ENCODE peak calls at places on chromosome 17, in nine cellular contexts. One of them, this sample, is unnamed.

GRCh38 chr17:45868276-45868675 is 23.6 kb downstream of the SPPL2C start:
- DNase-seq in midbrain: no peak
- DNase-seq in astrocyte of the spinal cord: no peak
- DNase-seq in uterus: no peak
- DNase-seq in HCT116: no peak
- DNase-seq in ELF-1: no peak
- DNase-seq in stromal cell of bone marrow: no peak
- DNase-seq in naive thymus-derived CD4-positive, alpha-beta T cell: no peak
- DNase-seq in stimulated activated CD8-positive, alpha-beta memory T cell treated with anti-CD3 and anti-CD28 coated beads, Interleukin-2, amount 100 ng/mL, for 1 hour: no peak
- DNase-seq in this sample: no peak

GRCh38 chr17:29179232-29180036 is 764 bp downstream of the MYO18A start:
- DNase-seq in midbrain: peak
- DNase-seq in astrocyte of the spinal cord: no peak
- DNase-seq in uterus: peak
- DNase-seq in HCT116: no peak
- DNase-seq in ELF-1: peak
- DNase-seq in stromal cell of bone marrow: no peak
- DNase-seq in naive thymus-derived CD4-positive, alpha-beta T cell: no peak
- DNase-seq in stimulated activated CD8-positive, alpha-beta memory T cell treated with anti-CD3 and anti-CD28 coated beads, Interleukin-2, amount 100 ng/mL, for 1 hour: no peak
- DNase-seq in this sample: peak

GRCh38 chr17:50264263-50265113 is 9.8 kb upstream of the TMEM92 start:
- DNase-seq in midbrain: no peak
- DNase-seq in astrocyte of the spinal cord: peak
- DNase-seq in uterus: peak
- DNase-seq in HCT116: no peak
- DNase-seq in ELF-1: peak
- DNase-seq in stromal cell of bone marrow: peak
- DNase-seq in naive thymus-derived CD4-positive, alpha-beta T cell: no peak
- DNase-seq in stimulated activated CD8-positive, alpha-beta memory T cell treated with anti-CD3 and anti-CD28 coated beads, Interleukin-2, amount 100 ng/mL, for 1 hour: no peak
- DNase-seq in this sample: peak

GRCh38 chr17:39231587-39232551 is 6.1 kb upstream of the STAC2 start:
- DNase-seq in midbrain: peak
- DNase-seq in astrocyte of the spinal cord: no peak
- DNase-seq in uterus: peak
- DNase-seq in HCT116: no peak
- DNase-seq in ELF-1: peak
- DNase-seq in stromal cell of bone marrow: no peak
- DNase-seq in naive thymus-derived CD4-positive, alpha-beta T cell: peak
- DNase-seq in stimulated activated CD8-positive, alpha-beta memory T cell treated with anti-CD3 and anti-CD28 coated beads, Interleukin-2, amount 100 ng/mL, for 1 hour: peak
- DNase-seq in this sample: peak

GRCh38 chr17:54903375-54903774 is 2.7 kb downstream of the TOM1L1 start:
- DNase-seq in midbrain: peak
- DNase-seq in astrocyte of the spinal cord: no peak
- DNase-seq in uterus: no peak
- DNase-seq in HCT116: no peak
- DNase-seq in ELF-1: peak
- DNase-seq in stromal cell of bone marrow: no peak
- DNase-seq in naive thymus-derived CD4-positive, alpha-beta T cell: no peak
- DNase-seq in stimulated activated CD8-positive, alpha-beta memory T cell treated with anti-CD3 and anti-CD28 coated beads, Interleukin-2, amount 100 ng/mL, for 1 hour: no peak
- DNase-seq in this sample: peak

GRCh38 chr17:53353919-53354351 is 468.8 kb upstream of the KIF2B start:
- DNase-seq in midbrain: peak
- DNase-seq in astrocyte of the spinal cord: peak
- DNase-seq in uterus: no peak
- DNase-seq in HCT116: no peak
- DNase-seq in ELF-1: no peak
- DNase-seq in stromal cell of bone marrow: no peak
- DNase-seq in naive thymus-derived CD4-positive, alpha-beta T cell: no peak
- DNase-seq in stimulated activated CD8-positive, alpha-beta memory T cell treated with anti-CD3 and anti-CD28 coated beads, Interleukin-2, amount 100 ng/mL, for 1 hour: no peak
- DNase-seq in this sample: peak

GRCh38 chr17:82985973-82986372 is 93.4 kb upstream of the METRNL start:
- DNase-seq in midbrain: no peak
- DNase-seq in astrocyte of the spinal cord: peak
- DNase-seq in uterus: no peak
- DNase-seq in HCT116: no peak
- DNase-seq in ELF-1: peak
- DNase-seq in stromal cell of bone marrow: no peak
- DNase-seq in naive thymus-derived CD4-positive, alpha-beta T cell: peak
- DNase-seq in stimulated activated CD8-positive, alpha-beta memory T cell treated with anti-CD3 and anti-CD28 coated beads, Interleukin-2, amount 100 ng/mL, for 1 hour: peak
- DNase-seq in this sample: peak

GRCh38 chr17:50213026-50214015 is 11.9 kb upstream of the COL1A1 start:
- DNase-seq in midbrain: no peak
- DNase-seq in astrocyte of the spinal cord: no peak
- DNase-seq in uterus: peak
- DNase-seq in HCT116: no peak
- DNase-seq in ELF-1: peak
- DNase-seq in stromal cell of bone marrow: no peak
- DNase-seq in naive thymus-derived CD4-positive, alpha-beta T cell: no peak
- DNase-seq in stimulated activated CD8-positive, alpha-beta memory T cell treated with anti-CD3 and anti-CD28 coated beads, Interleukin-2, amount 100 ng/mL, for 1 hour: no peak
- DNase-seq in this sample: peak

GRCh38 chr17:81509687-81510523 is 2.7 kb downstream of the ACTG1 start:
- DNase-seq in midbrain: no peak
- DNase-seq in astrocyte of the spinal cord: no peak
- DNase-seq in uterus: no peak
- DNase-seq in HCT116: no peak
- DNase-seq in ELF-1: no peak
- DNase-seq in stromal cell of bone marrow: no peak
- DNase-seq in naive thymus-derived CD4-positive, alpha-beta T cell: peak
- DNase-seq in stimulated activated CD8-positive, alpha-beta memory T cell treated with anti-CD3 and anti-CD28 coated beads, Interleukin-2, amount 100 ng/mL, for 1 hour: no peak
- DNase-seq in this sample: no peak

GRCh38 chr17:79192503-79193500 is 118.2 kb downstream of the ENGASE start:
- DNase-seq in midbrain: peak
- DNase-seq in astrocyte of the spinal cord: peak
- DNase-seq in uterus: no peak
- DNase-seq in HCT116: no peak
- DNase-seq in ELF-1: peak
- DNase-seq in stromal cell of bone marrow: no peak
- DNase-seq in naive thymus-derived CD4-positive, alpha-beta T cell: no peak
- DNase-seq in stimulated activated CD8-positive, alpha-beta memory T cell treated with anti-CD3 and anti-CD28 coated beads, Interleukin-2, amount 100 ng/mL, for 1 hour: peak
- DNase-seq in this sample: peak

GRCh38 chr17:17001874-17002520 is 30.1 kb upstream of the TNFRSF13B start:
- DNase-seq in midbrain: peak
- DNase-seq in astrocyte of the spinal cord: peak
- DNase-seq in uterus: peak
- DNase-seq in HCT116: peak
- DNase-seq in ELF-1: peak
- DNase-seq in stromal cell of bone marrow: peak
- DNase-seq in naive thymus-derived CD4-positive, alpha-beta T cell: peak
- DNase-seq in stimulated activated CD8-positive, alpha-beta memory T cell treated with anti-CD3 and anti-CD28 coated beads, Interleukin-2, amount 100 ng/mL, for 1 hour: peak
- DNase-seq in this sample: peak

GRCh38 chr17:81890447-81891302 is 711 bp downstream of the ALYREF start:
- DNase-seq in midbrain: no peak
- DNase-seq in astrocyte of the spinal cord: no peak
- DNase-seq in uterus: no peak
- DNase-seq in HCT116: no peak
- DNase-seq in ELF-1: no peak
- DNase-seq in stromal cell of bone marrow: no peak
- DNase-seq in naive thymus-derived CD4-positive, alpha-beta T cell: no peak
- DNase-seq in stimulated activated CD8-positive, alpha-beta memory T cell treated with anti-CD3 and anti-CD28 coated beads, Interleukin-2, amount 100 ng/mL, for 1 hour: no peak
- DNase-seq in this sample: peak

GRCh38 chr17:80259642-80260535 is 763 bp upstream of the RNF213 start:
- DNase-seq in midbrain: peak
- DNase-seq in astrocyte of the spinal cord: peak
- DNase-seq in uterus: peak
- DNase-seq in HCT116: no peak
- DNase-seq in ELF-1: peak
- DNase-seq in stromal cell of bone marrow: no peak
- DNase-seq in naive thymus-derived CD4-positive, alpha-beta T cell: peak
- DNase-seq in stimulated activated CD8-positive, alpha-beta memory T cell treated with anti-CD3 and anti-CD28 coated beads, Interleukin-2, amount 100 ng/mL, for 1 hour: peak
- DNase-seq in this sample: peak

GRCh38 chr17:45896803-45897693 is 2.7 kb downstream of the MAPT start:
- DNase-seq in midbrain: no peak
- DNase-seq in astrocyte of the spinal cord: peak
- DNase-seq in uterus: no peak
- DNase-seq in HCT116: no peak
- DNase-seq in ELF-1: peak
- DNase-seq in stromal cell of bone marrow: no peak
- DNase-seq in naive thymus-derived CD4-positive, alpha-beta T cell: no peak
- DNase-seq in stimulated activated CD8-positive, alpha-beta memory T cell treated with anti-CD3 and anti-CD28 coated beads, Interleukin-2, amount 100 ng/mL, for 1 hour: no peak
- DNase-seq in this sample: no peak

GRCh38 chr17:27631897-27632725 is 1.1 kb downstream of the LGALS9 start:
- DNase-seq in midbrain: no peak
- DNase-seq in astrocyte of the spinal cord: no peak
- DNase-seq in uterus: no peak
- DNase-seq in HCT116: no peak
- DNase-seq in ELF-1: no peak
- DNase-seq in stromal cell of bone marrow: no peak
- DNase-seq in naive thymus-derived CD4-positive, alpha-beta T cell: no peak
- DNase-seq in stimulated activated CD8-positive, alpha-beta memory T cell treated with anti-CD3 and anti-CD28 coated beads, Interleukin-2, amount 100 ng/mL, for 1 hour: no peak
- DNase-seq in this sample: no peak

GRCh38 chr17:56595831-56596740 is 2.6 kb downstream of the NOG start:
- DNase-seq in midbrain: no peak
- DNase-seq in astrocyte of the spinal cord: no peak
- DNase-seq in uterus: no peak
- DNase-seq in HCT116: no peak
- DNase-seq in ELF-1: peak
- DNase-seq in stromal cell of bone marrow: no peak
- DNase-seq in naive thymus-derived CD4-positive, alpha-beta T cell: peak
- DNase-seq in stimulated activated CD8-positive, alpha-beta memory T cell treated with anti-CD3 and anti-CD28 coated beads, Interleukin-2, amount 100 ng/mL, for 1 hour: no peak
- DNase-seq in this sample: peak

GRCh38 chr17:60358611-60359225 is 33.2 kb downstream of the USP32 start:
- DNase-seq in midbrain: no peak
- DNase-seq in astrocyte of the spinal cord: no peak
- DNase-seq in uterus: no peak
- DNase-seq in HCT116: no peak
- DNase-seq in ELF-1: no peak
- DNase-seq in stromal cell of bone marrow: no peak
- DNase-seq in naive thymus-derived CD4-positive, alpha-beta T cell: no peak
- DNase-seq in stimulated activated CD8-positive, alpha-beta memory T cell treated with anti-CD3 and anti-CD28 coated beads, Interleukin-2, amount 100 ng/mL, for 1 hour: no peak
- DNase-seq in this sample: no peak

GRCh38 chr17:4920351-4921048 is 11.6 kb upstream of the GP1BA start:
- DNase-seq in midbrain: no peak
- DNase-seq in astrocyte of the spinal cord: no peak
- DNase-seq in uterus: no peak
- DNase-seq in HCT116: no peak
- DNase-seq in ELF-1: peak
- DNase-seq in stromal cell of bone marrow: no peak
- DNase-seq in naive thymus-derived CD4-positive, alpha-beta T cell: no peak
- DNase-seq in stimulated activated CD8-positive, alpha-beta memory T cell treated with anti-CD3 and anti-CD28 coated beads, Interleukin-2, amount 100 ng/mL, for 1 hour: no peak
- DNase-seq in this sample: no peak

GRCh38 chr17:50471009-50471905 is 2.6 kb upstream of the CHAD start:
- DNase-seq in midbrain: peak
- DNase-seq in astrocyte of the spinal cord: no peak
- DNase-seq in uterus: no peak
- DNase-seq in HCT116: no peak
- DNase-seq in ELF-1: no peak
- DNase-seq in stromal cell of bone marrow: no peak
- DNase-seq in naive thymus-derived CD4-positive, alpha-beta T cell: no peak
- DNase-seq in stimulated activated CD8-positive, alpha-beta memory T cell treated with anti-CD3 and anti-CD28 coated beads, Interleukin-2, amount 100 ng/mL, for 1 hour: no peak
- DNase-seq in this sample: no peak

GRCh38 chr17:57327176-57327970 is 71.0 kb downstream of the MSI2 start:
- DNase-seq in midbrain: no peak
- DNase-seq in astrocyte of the spinal cord: no peak
- DNase-seq in uterus: no peak
- DNase-seq in HCT116: no peak
- DNase-seq in ELF-1: no peak
- DNase-seq in stromal cell of bone marrow: no peak
- DNase-seq in naive thymus-derived CD4-positive, alpha-beta T cell: no peak
- DNase-seq in stimulated activated CD8-positive, alpha-beta memory T cell treated with anti-CD3 and anti-CD28 coated beads, Interleukin-2, amount 100 ng/mL, for 1 hour: no peak
- DNase-seq in this sample: no peak

GRCh38 chr17:7290166-7290565 is 4.3 kb downstream of the YBX2 start:
- DNase-seq in midbrain: no peak
- DNase-seq in astrocyte of the spinal cord: no peak
- DNase-seq in uterus: no peak
- DNase-seq in HCT116: no peak
- DNase-seq in ELF-1: no peak
- DNase-seq in stromal cell of bone marrow: no peak
- DNase-seq in naive thymus-derived CD4-positive, alpha-beta T cell: no peak
- DNase-seq in stimulated activated CD8-positive, alpha-beta memory T cell treated with anti-CD3 and anti-CD28 coated beads, Interleukin-2, amount 100 ng/mL, for 1 hour: no peak
- DNase-seq in this sample: no peak

GRCh38 chr17:76556759-76557367 is 17.0 kb downstream of the PRCD start:
- DNase-seq in midbrain: no peak
- DNase-seq in astrocyte of the spinal cord: no peak
- DNase-seq in uterus: no peak
- DNase-seq in HCT116: no peak
- DNase-seq in ELF-1: no peak
- DNase-seq in stromal cell of bone marrow: no peak
- DNase-seq in naive thymus-derived CD4-positive, alpha-beta T cell: no peak
- DNase-seq in stimulated activated CD8-positive, alpha-beta memory T cell treated with anti-CD3 and anti-CD28 coated beads, Interleukin-2, amount 100 ng/mL, for 1 hour: no peak
- DNase-seq in this sample: peak

GRCh38 chr17:55172612-55173011 is 92.1 kb upstream of the HLF start:
- DNase-seq in midbrain: no peak
- DNase-seq in astrocyte of the spinal cord: no peak
- DNase-seq in uterus: no peak
- DNase-seq in HCT116: no peak
- DNase-seq in ELF-1: no peak
- DNase-seq in stromal cell of bone marrow: no peak
- DNase-seq in naive thymus-derived CD4-positive, alpha-beta T cell: no peak
- DNase-seq in stimulated activated CD8-positive, alpha-beta memory T cell treated with anti-CD3 and anti-CD28 coated beads, Interleukin-2, amount 100 ng/mL, for 1 hour: no peak
- DNase-seq in this sample: no peak

GRCh38 chr17:50482516-50482915 is 3.9 kb downstream of the RSAD1 start:
- DNase-seq in midbrain: peak
- DNase-seq in astrocyte of the spinal cord: peak
- DNase-seq in uterus: peak
- DNase-seq in HCT116: peak
- DNase-seq in ELF-1: peak
- DNase-seq in stromal cell of bone marrow: peak
- DNase-seq in naive thymus-derived CD4-positive, alpha-beta T cell: peak
- DNase-seq in stimulated activated CD8-positive, alpha-beta memory T cell treated with anti-CD3 and anti-CD28 coated beads, Interleukin-2, amount 100 ng/mL, for 1 hour: peak
- DNase-seq in this sample: peak

GRCh38 chr17:44438634-44439033 is 49.2 kb upstream of the ITGA2B start:
- DNase-seq in midbrain: no peak
- DNase-seq in astrocyte of the spinal cord: no peak
- DNase-seq in uterus: no peak
- DNase-seq in HCT116: no peak
- DNase-seq in ELF-1: peak
- DNase-seq in stromal cell of bone marrow: no peak
- DNase-seq in naive thymus-derived CD4-positive, alpha-beta T cell: no peak
- DNase-seq in stimulated activated CD8-positive, alpha-beta memory T cell treated with anti-CD3 and anti-CD28 coated beads, Interleukin-2, amount 100 ng/mL, for 1 hour: no peak
- DNase-seq in this sample: no peak

GRCh38 chr17:80845863-80846671 is 145.6 kb upstream of the CHMP6 start:
- DNase-seq in midbrain: no peak
- DNase-seq in astrocyte of the spinal cord: no peak
- DNase-seq in uterus: no peak
- DNase-seq in HCT116: no peak
- DNase-seq in ELF-1: no peak
- DNase-seq in stromal cell of bone marrow: no peak
- DNase-seq in naive thymus-derived CD4-positive, alpha-beta T cell: no peak
- DNase-seq in stimulated activated CD8-positive, alpha-beta memory T cell treated with anti-CD3 and anti-CD28 coated beads, Interleukin-2, amount 100 ng/mL, for 1 hour: no peak
- DNase-seq in this sample: no peak